ENCODE peak calls at places on chromosomes 6 and 20, in six cellular contexts. W is GM06990; K is CD4-positive, CD25-positive, alpha-beta regulatory T cell; D is cardiac muscle cell; P is astrocyte; M is spleen. U is an unnamed sample.

GRCh38 chr6:125793863-125794262 is 3.1 kb downstream of the NCOA7 start:
- DNase-seq in K (no peak), P (no peak), D (no peak), W (no peak), M (no peak), U (peak; percentile 55)

GRCh38 chr20:43460830-43461200 is 3.1 kb downstream of the SRSF6 start:
- DNase-seq in M (no peak), D (no peak), K (no peak), W (no peak), P (no peak), U (no peak)

GRCh38 chr6:75368864-75369402 is 84.3 kb upstream of the TMEM30A start:
- DNase-seq in D (no peak), K (no peak), W (no peak), M (no peak), P (no peak), U (no peak)

GRCh38 chr6:79544299-79544927 is 7.2 kb upstream of the LCA5 start:
- DNase-seq in W (peak; percentile 26), M (no peak), P (peak; percentile 89), K (no peak), D (peak; percentile 10), U (peak; percentile 55)

GRCh38 chr20:32564921-32565734 is 20.0 kb downstream of the NOL4L start:
- DNase-seq in D (no peak), W (no peak), P (no peak), K (no peak), M (peak; percentile 87), U (no peak)

GRCh38 chr6:138752017-138752416 is 21.6 kb upstream of the CCDC28A start:
- DNase-seq in W (no peak), K (no peak), D (no peak), P (no peak), M (no peak), U (no peak)

GRCh38 chr6:159533568-159533967 is 159.5 kb downstream of the SOD2 start:
- DNase-seq in D (no peak), M (no peak), P (peak; percentile 53), K (no peak), W (no peak), U (peak; percentile 91)

GRCh38 chr6:33983109-33983475 is 162.8 kb downstream of the GRM4 start:
- DNase-seq in W (no peak), D (no peak), M (peak; percentile 51), P (no peak), K (no peak), U (peak; percentile 31)

GRCh38 chr20:36074983-36075382 is 79.6 kb upstream of the EPB41L1 start:
- DNase-seq in M (no peak), D (peak; percentile 40), W (no peak), P (no peak), K (no peak), U (no peak)

GRCh38 chr6:16409531-16410441 is 171.4 kb downstream of the GMPR start:
- DNase-seq in W (peak; percentile 58), K (peak; percentile 37), D (peak; percentile 63), M (peak; percentile 84), P (peak; percentile 27), U (peak; percentile 79)

GRCh38 chr20:53597085-53597482 is 3.4 kb upstream of the ZNF217 start:
- DNase-seq in P (no peak), M (no peak), W (no peak), D (no peak), K (no peak), U (no peak)

GRCh38 chr6:10112871-10113584 is 301.8 kb downstream of the TFAP2A start:
- DNase-seq in P (no peak), K (no peak), D (peak; percentile 44), M (no peak), W (no peak), U (no peak)

GRCh38 chr6:92460133-92460532 is 959.2 kb downstream of the EPHA7 start:
- DNase-seq in W (no peak), P (no peak), M (no peak), K (no peak), D (no peak), U (no peak)

GRCh38 chr20:46249671-46250070 is 58.6 kb downstream of the CDH22 start:
- DNase-seq in D (no peak), W (no peak), K (no peak), M (no peak), P (no peak), U (no peak)

DNA sequence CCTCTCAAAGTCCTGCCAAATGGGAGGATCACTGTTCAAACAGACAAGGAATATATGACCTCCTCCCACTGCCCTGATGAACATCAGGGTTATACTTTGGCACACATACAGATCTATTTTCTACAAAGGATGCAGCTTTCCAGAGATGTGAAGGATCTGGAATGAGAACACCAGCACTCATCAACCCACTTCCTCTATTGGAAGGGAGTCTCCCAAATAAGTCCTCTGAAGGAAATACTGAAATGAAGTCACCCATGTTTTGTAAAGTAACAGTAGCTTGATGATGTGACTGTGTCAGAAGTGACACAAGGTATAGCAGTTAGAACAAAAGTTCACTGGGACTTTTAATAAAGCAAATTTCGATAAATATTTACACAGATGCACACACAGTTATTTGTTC is 104.9 kb downstream of the OGFRL1 start:
- DNase-seq in P (no peak), K (no peak), D (no peak), M (no peak), W (no peak), U (peak; percentile 66)
- H3K4me3 ChIP-seq in P (no peak overlapping the region), K (no peak overlapping the region), D (no peak overlapping the region), M (no peak overlapping the region), W (no peak overlapping the region), U (no peak overlapping the region)

GRCh38 chr6:44074383-44075136 is 52.7 kb downstream of the MRPL14 start:
- DNase-seq in M (peak; percentile 89), K (peak; percentile 39), D (peak; percentile 89), W (peak; percentile 78), P (peak; percentile 55), U (peak; percentile 85)

GRCh38 chr6:44077201-44077946 is 49.9 kb downstream of the MRPL14 start:
- DNase-seq in P (no peak), W (no peak), K (no peak), M (no peak), D (no peak), U (no peak)

GRCh38 chr6:44076366-44077200 is 50.7 kb downstream of the MRPL14 start:
- DNase-seq in K (no peak), M (no peak), W (no peak), P (no peak), D (peak; percentile 82), U (no peak)

GRCh38 chr6:44075137-44076015 is 51.9 kb downstream of the MRPL14 start:
- DNase-seq in M (no peak), K (no peak), D (no peak), P (no peak), W (no peak), U (no peak)

GRCh38 chr6:44076016-44076365 is 51.3 kb downstream of the MRPL14 start:
- DNase-seq in D (no peak), P (no peak), W (no peak), M (no peak), K (no peak), U (no peak)
- H3K4me3 ChIP-seq in D (no peak overlapping the region), P (no peak overlapping the region), W (no peak overlapping the region), M (no peak overlapping the region), K (no peak overlapping the region), U (no peak overlapping the region)

GRCh38 chr6:44224978-44225330 is 1.6 kb downstream of the SLC29A1 start:
- DNase-seq in P (no peak), D (no peak), M (no peak), W (no peak), K (no peak), U (no peak)

GRCh38 chr6:44227138-44227770 is 3.9 kb downstream of the SLC29A1 start:
- DNase-seq in W (no peak), P (no peak), D (no peak), M (no peak), K (no peak), U (no peak)

GRCh38 chr6:44224154-44224977 is 971 bp downstream of the SLC29A1 start:
- DNase-seq in M (peak; percentile 65), P (no peak), W (no peak), D (peak; percentile 39), K (no peak), U (no peak)

GRCh38 chr6:44226368-44227137 is 3.2 kb downstream of the SLC29A1 start:
- DNase-seq in W (no peak), D (peak; percentile 54), M (no peak), P (no peak), K (no peak), U (no peak)

GRCh38 chr6:44225579-44226325 is 2.4 kb downstream of the SLC29A1 start:
- DNase-seq in P (no peak), M (no peak), K (no peak), W (no peak), D (no peak), U (no peak)
- H3K4me3 ChIP-seq in P (no peak overlapping the region), M (no peak overlapping the region), K (no peak overlapping the region), W (no peak overlapping the region), D (no peak overlapping the region), U (no peak overlapping the region)

DNA sequence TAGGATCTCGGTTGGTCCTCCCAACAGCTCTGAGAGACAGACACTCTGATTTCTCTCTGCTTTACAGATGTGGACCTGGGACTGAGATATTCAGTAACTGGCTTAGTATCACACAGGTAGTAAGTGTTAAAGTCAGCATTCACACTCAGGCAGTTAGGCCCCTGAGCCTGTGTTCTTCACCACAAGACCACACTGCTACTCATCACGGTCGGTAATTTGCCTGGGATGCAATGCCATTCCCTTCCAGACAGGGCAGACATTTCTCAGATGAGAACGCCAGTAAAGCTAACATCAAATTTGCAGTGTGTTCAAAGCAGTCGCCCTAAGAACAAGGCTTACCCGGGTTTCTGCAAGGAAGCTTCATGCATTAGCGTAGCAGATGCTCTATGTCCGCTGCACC is 39.8 kb upstream of the HIVEP1 start:
- DNase-seq in M (no peak), W (no peak), P (no peak), D (no peak), K (no peak), U (no peak)
- H3K4me3 ChIP-seq in M (no peak overlapping the region), W (no peak overlapping the region), P (no peak overlapping the region), D (no peak overlapping the region), K (no peak overlapping the region), U (no peak overlapping the region)

DNA sequence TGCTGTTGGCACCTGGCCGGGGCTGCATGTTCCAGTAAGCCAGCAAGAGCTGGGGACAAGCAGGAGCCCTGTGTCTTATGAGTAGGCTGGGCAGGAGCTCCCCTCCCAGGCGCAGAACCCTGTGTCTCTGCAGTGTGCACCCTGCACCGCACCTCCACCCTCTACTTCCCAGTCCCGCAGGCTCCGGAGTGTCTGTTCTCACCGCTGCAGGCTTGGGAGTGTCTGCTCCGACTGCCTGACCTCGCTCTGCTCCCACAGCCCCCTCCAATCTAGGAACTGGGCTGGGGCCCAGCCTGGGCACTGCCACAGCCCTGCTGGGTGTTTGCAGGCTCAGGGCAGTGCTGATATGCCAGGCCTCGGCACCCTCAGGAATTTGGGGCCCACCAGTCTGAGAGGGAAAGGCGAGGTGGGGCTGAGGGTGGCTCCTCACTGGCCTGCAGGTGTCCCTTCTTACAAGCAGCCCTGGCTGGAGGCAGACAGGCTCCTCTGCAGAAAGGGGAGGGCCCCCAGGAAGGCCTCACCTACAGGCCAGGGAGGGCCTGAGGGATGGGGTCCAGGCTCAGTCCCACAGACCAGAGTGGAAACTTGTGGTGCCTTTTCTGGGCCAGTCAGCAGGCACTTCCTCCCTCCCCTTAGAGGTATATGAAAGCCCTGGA is 871.6 kb upstream of the GJE1 start:
- DNase-seq in K (no peak), D (no peak), W (no peak), P (no peak), M (peak; percentile 67), U (no peak)
- H3K4me3 ChIP-seq in K (no peak overlapping the region), D (no peak overlapping the region), W (no peak overlapping the region), P (no peak overlapping the region), M (no peak overlapping the region), U (no peak overlapping the region)

DNA sequence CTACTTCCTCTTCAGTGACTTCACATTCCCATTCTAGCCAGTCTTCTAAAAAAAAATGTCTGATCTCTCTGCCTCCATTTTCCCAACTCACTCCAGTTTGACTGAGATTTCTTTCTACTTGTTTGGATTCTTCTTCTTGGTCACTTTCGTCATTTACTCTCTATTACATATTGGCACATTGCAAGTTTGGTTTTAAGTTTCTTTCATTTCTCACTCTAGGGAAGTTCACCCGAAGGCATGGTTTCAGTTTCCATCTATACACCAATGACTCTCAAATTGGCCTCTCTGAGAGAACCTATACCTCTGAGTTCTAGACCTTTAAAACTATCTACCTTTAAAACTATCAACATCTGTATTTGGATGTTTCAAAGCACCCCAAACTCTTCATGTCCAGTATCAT is 51.3 kb downstream of the CD109 start:
- DNase-seq in D (no peak), W (no peak), P (no peak), M (no peak), K (no peak), U (no peak)
- H3K4me3 ChIP-seq in D (no peak overlapping the region), W (no peak overlapping the region), P (no peak overlapping the region), M (peak overlapping the region; percentile 6), K (peak overlapping the region; percentile 77), U (no peak overlapping the region)